ENCODE peak calls at places on chromosomes 4 and X, in nine cellular contexts. C is C1 segment of cervical spinal cord; N is immature natural killer cell; H is EH; B is ACHN; M is activated naive CD4-positive, alpha-beta T cell; A is neural progenitor cell; V is HCEC 1CT; W is B cell. F is an unnamed sample.

GRCh38 chr4:168019019-168019651 is 73.2 kb upstream of the ANXA10 start:
- DNase-seq in C (no peak), N (no peak), H (peak; percentile 51), B (no peak), M (no peak), A (no peak), V (peak; percentile 21), W (no peak), F (no peak)

GRCh38 chrX:7163146-7163677 is 15.3 kb upstream of the PUDP start:
- DNase-seq in C (no peak), N (no peak), H (no peak), B (no peak), M (no peak), A (no peak), V (no peak), W (no peak), F (no peak)

GRCh38 chr4:185945238-185945637 is 123.7 kb upstream of the TLR3 start:
- DNase-seq in C (no peak), N (no peak), H (no peak), B (no peak), M (no peak), A (no peak), V (peak; percentile 1), W (no peak), F (no peak)

GRCh38 chrX:31371956-31372355 is 300.1 kb upstream of the FTHL17 start:
- DNase-seq in C (no peak), N (no peak), H (no peak), B (no peak), M (no peak), A (no peak), V (no peak), W (no peak), F (no peak)

GRCh38 chrX:21711848-21712197 is 46.1 kb downstream of the SMPX start:
- DNase-seq in C (no peak), N (no peak), H (no peak), B (no peak), M (no peak), A (no peak), V (no peak), W (no peak), F (no peak)

GRCh38 chr4:37470243-37470642 is 215.9 kb downstream of the RELL1 start:
- DNase-seq in C (no peak), N (no peak), H (no peak), B (no peak), M (no peak), A (no peak), V (no peak), W (no peak), F (no peak)

GRCh38 chrX:107448625-107449468 is 605 bp upstream of the FRMPD3 start:
- DNase-seq in C (no peak), N (peak; percentile 13), H (no peak), B (no peak), M (no peak), A (peak; percentile 64), V (no peak), W (peak; percentile 42), F (no peak)

GRCh38 chr4:87981505-87981904 is 6.0 kb downstream of the SPP1 start:
- DNase-seq in C (no peak), N (no peak), H (no peak), B (no peak), M (no peak), A (peak; percentile 41), V (no peak), W (no peak), F (no peak)

GRCh38 chr4:8323947-8324555 is 54.5 kb downstream of the HTRA3 start:
- DNase-seq in C (no peak), N (no peak), H (peak; percentile 54), B (no peak), M (no peak), A (no peak), V (no peak), W (no peak), F (no peak)

GRCh38 chrX:150570512-150570911 is 2.1 kb downstream of the MTM1 start:
- DNase-seq in C (no peak), N (no peak), H (no peak), B (no peak), M (no peak), A (no peak), V (no peak), W (no peak), F (no peak)

GRCh38 chr4:110793381-110793801 is 170.5 kb upstream of the PITX2 start:
- DNase-seq in C (no peak), N (no peak), H (peak; percentile 64), B (no peak), M (no peak), A (peak; percentile 43), V (no peak), W (no peak), F (no peak)

GRCh38 chrX:131264665-131265064 is 24.4 kb downstream of the IGSF1 start:
- DNase-seq in C (no peak), N (no peak), H (no peak), B (no peak), M (no peak), A (no peak), V (no peak), W (no peak), F (no peak)

GRCh38 chrX:22975786-22976185 is 24.0 kb upstream of the DDX53 start:
- DNase-seq in C (no peak), N (no peak), H (no peak), B (no peak), M (no peak), A (no peak), V (no peak), W (no peak), F (no peak)

GRCh38 chr4:10161840-10162239 is 45.2 kb upstream of the WDR1 start:
- DNase-seq in C (no peak), N (no peak), H (no peak), B (no peak), M (no peak), A (no peak), V (no peak), W (no peak), F (no peak)

GRCh38 chr4:31343058-31343457 is 622.9 kb downstream of the PCDH7 start:
- DNase-seq in C (no peak), N (no peak), H (no peak), B (peak; percentile 0), M (no peak), A (peak; percentile 10), V (no peak), W (no peak), F (no peak)

GRCh38 chr4:113189546-113189945 is 140.1 kb downstream of the ANK2 start:
- DNase-seq in C (no peak), N (no peak), H (no peak), B (no peak), M (no peak), A (no peak), V (no peak), W (no peak), F (no peak)

GRCh38 chrX:39855748-39856129 is 242.0 kb downstream of the BCOR start:
- DNase-seq in C (no peak), N (peak; percentile 52), H (peak; percentile 63), B (no peak), M (no peak), A (no peak), V (peak; percentile 40), W (peak; percentile 54), F (no peak)

GRCh38 chrX:119093991-119094741 is 21.4 kb downstream of the CT47C1 start:
- DNase-seq in C (no peak), N (no peak), H (peak; percentile 24), B (no peak), M (no peak), A (no peak), V (no peak), W (no peak), F (no peak)

GRCh38 chr4:72896515-72896914 is 173.0 kb downstream of the COX18 start:
- DNase-seq in C (no peak), N (no peak), H (peak; percentile 97), B (peak; percentile 10), M (no peak), A (no peak), V (peak; percentile 3), W (no peak), F (no peak)

GRCh38 chr4:72375050-72375736 is 193.8 kb downstream of the ADAMTS3 start:
- DNase-seq in C (no peak), N (no peak), H (peak; percentile 97), B (peak; percentile 76), M (no peak), A (no peak), V (no peak), W (no peak), F (no peak)

GRCh38 chrX:136577562-136577961 is 45.5 kb downstream of the VGLL1 start:
- DNase-seq in C (peak; percentile 3), N (peak; percentile 39), H (peak; percentile 48), B (peak; percentile 31), M (peak; percentile 1), A (peak; percentile 67), V (peak; percentile 38), W (peak; percentile 30), F (peak; percentile 25)

GRCh38 chr4:102268355-102268754 is 76.9 kb downstream of the SLC39A8 start:
- DNase-seq in C (no peak), N (no peak), H (no peak), B (no peak), M (no peak), A (no peak), V (no peak), W (no peak), F (no peak)

GRCh38 chr4:14345356-14345775 is 656.9 kb upstream of the CPEB2 start:
- DNase-seq in C (no peak), N (no peak), H (peak; percentile 76), B (no peak), M (no peak), A (no peak), V (peak; percentile 74), W (no peak), F (peak; percentile 13)

GRCh38 chr4:8860096-8860891 is 11.3 kb downstream of the HMX1 start:
- DNase-seq in C (no peak), N (no peak), H (no peak), B (no peak), M (no peak), A (peak; percentile 68), V (no peak), W (no peak), F (no peak)

GRCh38 chr4:47640911-47641310 is 155.8 kb downstream of the ATP10D start:
- DNase-seq in C (no peak), N (no peak), H (peak; percentile 44), B (no peak), M (no peak), A (no peak), V (peak; percentile 61), W (no peak), F (no peak)

GRCh38 chr4:6198768-6199343 is 1.5 kb downstream of the JAKMIP1 start:
- DNase-seq in C (no peak), N (no peak), H (no peak), B (no peak), M (no peak), A (peak; percentile 77), V (no peak), W (no peak), F (no peak)

GRCh38 chr4:127124919-127125318 is 507.8 kb upstream of the INTU start:
- DNase-seq in C (no peak), N (no peak), H (peak; percentile 6), B (peak; percentile 27), M (no peak), A (no peak), V (no peak), W (no peak), F (no peak)

GRCh38 chr4:96784336-96784735 is 944.4 kb downstream of the PDHA2 start:
- DNase-seq in C (no peak), N (no peak), H (no peak), B (no peak), M (no peak), A (no peak), V (no peak), W (no peak), F (no peak)

GRCh38 chrX:153448556-153449280 is 2.9 kb upstream of the TREX2 start:
- DNase-seq in C (no peak), N (no peak), H (no peak), B (no peak), M (no peak), A (no peak), V (no peak), W (no peak), F (no peak)

GRCh38 chr4:7998447-7998846 is 58.8 kb upstream of the AFAP1 start:
- DNase-seq in C (no peak), N (no peak), H (no peak), B (no peak), M (no peak), A (no peak), V (no peak), W (no peak), F (no peak)

GRCh38 chrX:101478366-101478765 is 6.9 kb upstream of the ARMCX4 start:
- DNase-seq in C (no peak), N (no peak), H (peak; percentile 14), B (no peak), M (no peak), A (no peak), V (no peak), W (no peak), F (no peak)

F was measured in tibial nerve.